ENCODE peak calls at places on chromosome 22, in six cellular contexts. X is H1, M is GM12878, N is HCT116, A is SK-N-SH, H is endothelial cell of umbilical vein. P is an unnamed sample.

GRCh38 chr22:33831207-33831606 is 89.1 kb downstream of the LARGE1 start:
- DNase-seq in N (no peak), X (no peak), A (no peak), M (no peak), H (no peak), P (peak)

GRCh38 chr22:37749223-37749622 is 52.4 kb downstream of the TRIOBP start:
- DNase-seq in H (no peak), A (no peak), M (no peak), N (no peak), X (no peak), P (no peak)

GRCh38 chr22:32698926-32699619 is 102.4 kb upstream of the TIMP3 start:
- DNase-seq in H (no peak), A (no peak), N (no peak), M (no peak), X (no peak), P (no peak)

GRCh38 chr22:36284171-36284571 is 31.2 kb downstream of the APOL1 start:
- DNase-seq in N (no peak), A (peak), M (no peak), H (no peak), X (no peak), P (no peak)

GRCh38 chr22:41366323-41367014 is 15.3 kb upstream of the TEF start:
- DNase-seq in H (no peak), N (no peak), M (no peak), X (no peak), A (no peak), P (no peak)

GRCh38 chr22:36369922-36370781 is 17.6 kb downstream of the MYH9 start:
- DNase-seq in X (no peak), H (peak), N (no peak), M (no peak), A (no peak), P (no peak)

GRCh38 chr22:27461470-27461869 is 340.1 kb downstream of the MN1 start:
- DNase-seq in X (peak), H (no peak), M (no peak), A (no peak), N (no peak), P (peak)

GRCh38 chr22:36745301-36745995 is 30.5 kb downstream of the IFT27 start:
- DNase-seq in N (no peak), H (no peak), A (no peak), M (no peak), X (no peak), P (no peak)

GRCh38 chr22:38236786-38237185 is 35.0 kb downstream of the MAFF start:
- DNase-seq in H (no peak), A (no peak), N (no peak), X (no peak), M (no peak), P (no peak)

GRCh38 chr22:48204296-48204695 is 1441.8 kb downstream of the TBC1D22A start:
- DNase-seq in M (no peak), H (no peak), N (no peak), A (no peak), X (no peak), P (no peak)

GRCh38 chr22:49330421-49331222 is 497.1 kb downstream of the BRD1 start:
- DNase-seq in X (no peak), A (no peak), N (no peak), M (no peak), H (no peak), P (no peak)

GRCh38 chr22:48694296-48694883 is 1133.3 kb downstream of the BRD1 start:
- DNase-seq in N (no peak), M (no peak), X (no peak), H (no peak), A (no peak), P (no peak)

GRCh38 chr22:28949788-28950187 is 66.4 kb downstream of the ZNRF3 start:
- DNase-seq in N (no peak), X (no peak), H (no peak), A (no peak), M (no peak), P (no peak)

GRCh38 chr22:45731041-45731797 is 59.6 kb downstream of the ATXN10 start:
- DNase-seq in N (no peak), M (no peak), H (no peak), A (no peak), X (no peak), P (peak)

GRCh38 chr22:37625737-37626136 is 13.7 kb upstream of the SH3BP1 start:
- DNase-seq in X (no peak), N (no peak), H (no peak), A (no peak), M (no peak), P (no peak)

GRCh38 chr22:38262051-38262795 is 10.6 kb downstream of the TMEM184B start:
- DNase-seq in H (peak), M (no peak), A (peak), X (no peak), N (no peak), P (peak)

GRCh38 chr22:27252282-27253049 is 549.1 kb downstream of the MN1 start:
- DNase-seq in X (no peak), H (peak), A (no peak), M (no peak), N (no peak), P (no peak)

GRCh38 chr22:35455529-35455928 is 55.6 kb downstream of the MCM5 start:
- DNase-seq in M (no peak), A (no peak), H (no peak), X (no peak), N (no peak), P (no peak)

GRCh38 chr22:42294034-42294985 is 23.9 kb upstream of the TCF20 start:
- DNase-seq in X (no peak), A (no peak), N (no peak), H (peak), M (no peak), P (peak)

GRCh38 chr22:27627901-27628300 is 173.7 kb downstream of the MN1 start:
- DNase-seq in A (no peak), X (no peak), M (no peak), N (no peak), H (no peak), P (no peak)

GRCh38 chr22:46068908-46069481 is 81.3 kb upstream of the PPARA start:
- DNase-seq in X (no peak), M (no peak), N (no peak), A (no peak), H (no peak), P (no peak)

GRCh38 chr22:27370281-27370680 is 431.3 kb downstream of the MN1 start:
- DNase-seq in A (no peak), N (no peak), M (no peak), H (no peak), X (no peak), P (no peak)

GRCh38 chr22:32926600-32926999 is 125.1 kb downstream of the TIMP3 start:
- DNase-seq in A (no peak), X (no peak), M (no peak), N (peak), H (no peak), P (peak)

GRCh38 chr22:36910461-36910860 is 3.0 kb upstream of the CSF2RB start:
- DNase-seq in M (no peak), H (no peak), N (no peak), A (no peak), X (no peak), P (no peak)

GRCh38 chr22:35783943-35784614 is 66.4 kb downstream of the APOL5 start:
- DNase-seq in H (no peak), X (no peak), M (no peak), A (no peak), N (no peak), P (no peak)

GRCh38 chr22:32765117-32765618 is 36.3 kb upstream of the TIMP3 start:
- DNase-seq in M (no peak), X (no peak), H (no peak), A (no peak), N (no peak), P (no peak)

GRCh38 chr22:46561435-46561905 is 24.1 kb upstream of the CELSR1 start:
- DNase-seq in N (peak), X (no peak), A (peak), M (peak), H (no peak), P (peak)

GRCh38 chr22:35728639-35729308 is 11.1 kb downstream of the APOL5 start:
- DNase-seq in H (no peak), M (no peak), N (no peak), A (no peak), X (no peak), P (no peak)

GRCh38 chr22:36327922-36328551 is 59.7 kb downstream of the MYH9 start:
- DNase-seq in N (no peak), M (no peak), H (peak), A (no peak), X (no peak), P (no peak)

GRCh38 chr22:33053323-33053722 is 4.9 kb downstream of the SYN3 start:
- DNase-seq in M (no peak), A (no peak), H (no peak), X (no peak), N (no peak), P (no peak)

DNA sequence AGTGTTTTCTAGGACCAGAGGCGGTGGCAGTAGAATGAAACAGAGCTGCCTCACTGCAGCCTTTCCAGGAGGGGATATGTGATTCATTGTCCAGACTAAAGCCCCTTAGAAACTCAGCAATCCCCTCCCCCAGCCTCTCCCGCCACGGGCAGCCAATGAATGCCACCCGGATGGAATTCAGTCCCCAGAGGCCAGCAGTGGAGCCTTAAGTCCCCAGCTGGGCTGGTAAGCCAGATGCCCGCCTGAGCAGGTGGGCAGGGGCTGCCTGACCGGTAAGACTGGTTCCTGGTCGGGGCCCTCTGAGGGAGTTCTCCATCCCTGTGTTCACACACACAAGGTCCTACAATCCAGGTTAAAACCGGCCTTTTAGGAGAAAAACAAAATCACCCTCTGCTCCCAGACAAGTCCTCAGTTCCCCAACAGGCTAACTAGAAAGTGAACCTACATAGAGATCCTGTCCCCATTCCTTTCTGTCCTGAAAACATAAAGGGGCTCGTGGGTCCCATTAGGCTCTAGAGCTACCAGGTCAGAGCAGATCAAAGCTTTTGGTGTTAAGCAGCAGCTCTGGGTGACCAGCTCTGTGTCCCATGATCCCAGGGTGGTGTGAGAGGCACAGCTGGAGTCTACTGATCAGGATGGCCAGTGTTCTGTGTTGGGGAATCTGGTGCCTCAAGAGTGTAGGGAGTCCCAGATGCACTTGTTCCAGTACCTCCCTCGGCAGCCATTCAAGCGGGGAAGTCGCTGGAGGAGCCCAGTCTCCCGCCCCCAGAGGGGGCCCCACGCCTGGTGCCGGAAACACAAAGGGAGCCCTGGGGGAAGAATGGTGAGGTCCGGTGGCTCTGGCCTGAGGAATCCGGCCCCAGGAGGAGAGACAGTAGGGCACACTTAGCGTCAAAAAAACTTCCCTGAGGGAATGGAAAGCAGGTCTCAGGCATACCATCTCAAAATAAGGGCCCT is 2.6 kb downstream of the PATZ1 start:
- DNase-seq in H (peak), N (no peak), M (no peak), X (peak), A (peak), P (peak)
- H3K4me3 ChIP-seq in H (peak), N (peak), M (peak), X (peak), A (peak), P (peak)

GRCh38 chr22:19943665-19944026 is 2.0 kb upstream of the TXNRD2 start:
- DNase-seq in M (no peak), A (peak), N (no peak), X (no peak), H (no peak), P (peak)

GRCh38 chr22:19942071-19942885 is 660 bp upstream of the TXNRD2 start:
- DNase-seq in X (no peak), M (no peak), A (peak), N (no peak), H (peak), P (no peak)

GRCh38 chr22:19942886-19943664 is 1.5 kb upstream of the TXNRD2 start:
- DNase-seq in A (no peak), H (peak), X (no peak), M (no peak), N (no peak), P (no peak)

GRCh38 chr22:19940536-19941364 is 822 bp upstream of the COMT start:
- DNase-seq in N (no peak), X (no peak), H (no peak), M (no peak), A (peak), P (no peak)

GRCh38 chr22:19941365-19942070 is at the start of the genes COMT and TXNRD2:
- DNase-seq in X (no peak), N (no peak), M (no peak), H (peak), A (peak), P (peak)
- TF ChIP-seq POLR2AphosphoS5 in X (no peak), N (peak), M (peak), H (peak), A (peak), P (peak)

DNA sequence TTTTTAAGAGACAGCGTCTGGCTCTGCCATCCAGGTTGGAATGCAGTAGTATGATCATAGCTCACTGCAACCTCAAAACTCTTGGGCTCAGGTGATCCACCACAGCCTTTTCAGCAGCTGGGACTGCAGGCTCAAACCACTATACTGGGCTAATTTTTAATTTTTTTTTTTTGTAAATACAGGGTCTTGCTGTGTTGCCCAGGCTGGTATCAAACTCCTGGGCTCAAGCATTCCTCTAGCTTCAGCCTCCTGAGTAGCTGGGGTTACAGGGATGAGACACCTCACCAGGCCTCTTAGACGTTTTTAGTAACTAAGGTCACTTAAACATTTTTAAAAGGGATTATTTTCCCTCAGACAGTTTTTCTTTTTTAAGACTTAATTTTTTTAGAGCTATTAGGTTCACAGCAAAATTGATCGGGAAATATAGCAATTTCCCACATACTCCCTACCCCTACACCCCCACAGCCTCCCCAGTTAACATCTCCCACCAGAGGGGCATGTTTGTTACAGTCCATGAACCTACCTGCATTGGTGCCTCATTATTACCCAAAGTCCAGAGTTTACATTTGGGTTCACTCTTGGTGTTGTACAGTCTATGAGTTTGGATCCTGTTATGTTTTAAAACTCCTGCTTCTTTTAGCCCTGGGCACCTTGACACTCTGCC is 3.9 kb downstream of the BCR start:
- DNase-seq in A (no peak), M (no peak), H (no peak), N (no peak), X (no peak), P (no peak)
- H3K4me2 ChIP-seq in A (peak), M (peak), H (peak), N (no peak), X (peak), P (peak)

DNA sequence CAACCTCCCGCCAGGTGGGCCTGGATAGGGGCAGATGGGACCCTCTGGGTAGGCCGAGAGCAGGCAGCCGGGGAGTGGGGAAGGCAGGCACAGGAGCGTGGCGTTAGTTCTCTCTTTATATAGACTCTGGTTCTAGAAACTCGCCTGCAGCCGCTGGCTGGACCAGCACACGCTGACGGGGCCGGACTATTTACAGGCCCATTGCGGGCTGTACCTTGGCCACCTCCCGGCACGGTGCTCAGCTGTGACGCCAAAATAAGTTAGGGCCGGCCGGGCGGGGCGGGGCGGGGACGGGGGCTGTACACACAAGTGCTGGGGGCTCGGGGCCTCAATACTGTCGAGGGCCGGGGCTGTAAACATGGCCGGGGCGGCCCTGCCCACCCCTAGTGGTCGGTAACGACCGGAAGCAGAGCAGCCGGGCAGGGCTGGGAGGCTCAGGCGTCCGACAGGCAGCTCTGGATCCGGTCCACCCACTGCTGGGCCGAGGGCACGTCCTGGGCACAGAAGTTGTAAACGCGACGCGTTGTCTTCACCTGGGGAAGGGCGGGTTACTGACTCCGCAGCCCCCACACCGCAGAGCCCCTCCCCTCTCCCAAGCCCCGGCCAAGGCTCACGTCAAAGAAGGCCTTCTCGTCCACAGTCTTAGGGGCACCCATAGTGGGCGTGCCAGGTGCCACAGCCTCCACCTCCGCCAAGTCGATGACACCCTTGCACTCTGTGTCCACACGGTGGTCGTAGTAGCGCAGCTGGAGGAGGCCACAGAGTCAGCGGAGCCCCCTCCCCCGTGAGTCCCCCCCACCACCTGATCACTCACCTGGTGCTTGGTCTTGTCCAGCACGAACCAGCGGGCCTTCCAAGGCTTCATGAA is 27.9 kb downstream of the SBF1 start:
- DNase-seq in X (no peak), A (no peak), H (no peak), M (no peak), N (no peak), P (no peak)
- H3K4me3 ChIP-seq in X (no peak), A (no peak), H (no peak), M (no peak), N (no peak), P (no peak)

GRCh38 chr22:22348127-22348814 is 103.7 kb downstream of the VPREB1 start:
- DNase-seq in X (no peak), A (no peak), H (no peak), N (peak), M (no peak), P (peak)
- TF ChIP-seq POLR2AphosphoS5 in X (no peak), A (no peak), H (no peak), N (no peak), M (no peak), P (no peak)

DNA sequence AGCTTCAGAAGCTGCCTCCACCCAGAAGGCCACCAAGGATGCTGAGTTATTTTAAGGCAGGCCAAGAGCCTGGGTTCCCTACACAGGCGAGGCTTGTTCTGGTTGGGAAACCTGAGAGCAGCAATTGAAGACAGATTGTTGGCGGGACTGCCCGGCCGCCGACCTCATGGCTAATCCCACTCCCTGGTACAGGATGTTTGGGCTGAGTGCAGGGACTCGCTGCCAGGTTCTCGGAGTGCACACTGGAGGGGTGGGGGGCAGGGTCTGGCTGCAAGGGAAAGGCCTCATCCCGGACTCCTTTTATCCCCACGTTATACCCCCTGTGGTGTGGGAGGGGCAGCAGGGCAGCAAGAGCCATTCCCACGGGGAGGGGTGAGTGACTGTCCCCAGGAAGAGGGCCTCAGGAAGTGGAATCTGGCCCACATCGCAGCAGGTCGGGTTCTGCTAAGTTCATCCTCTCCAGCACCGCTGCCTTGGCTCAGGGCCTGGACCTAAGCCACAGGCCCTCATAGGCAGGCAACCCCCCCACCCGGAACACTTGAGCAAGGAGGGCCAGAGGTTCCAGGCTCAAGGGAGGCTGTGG is 43.5 kb upstream of the PRR5 start:
- DNase-seq in N (no peak), H (peak), X (no peak), M (no peak), A (peak), P (no peak)
- H3K4me2 ChIP-seq in N (no peak), H (no peak), X (no peak), M (no peak), A (no peak), P (no peak)

GRCh38 chr22:40107756-40108437 is 69.8 kb upstream of the TNRC6B start:
- DNase-seq in X (no peak), H (no peak), N (no peak), A (no peak), M (no peak), P (no peak)
- H3K4me3 ChIP-seq in X (no peak), H (peak), N (no peak), A (no peak), M (no peak), P (no peak)

GRCh38 chr22:17789379-17790200 is 15.3 kb upstream of the BID start:
- DNase-seq in H (no peak), N (no peak), X (no peak), M (no peak), A (no peak), P (no peak)

GRCh38 chr22:17786435-17787158 is 12.3 kb upstream of the BID start:
- DNase-seq in X (no peak), M (no peak), N (no peak), H (peak), A (no peak), P (peak)

GRCh38 chr22:17788528-17789378 is 14.5 kb upstream of the BID start:
- DNase-seq in M (no peak), N (no peak), X (no peak), H (no peak), A (no peak), P (peak)

GRCh38 chr22:17787159-17788022 is 13.1 kb upstream of the BID start:
- DNase-seq in X (no peak), M (no peak), N (no peak), H (no peak), A (no peak), P (no peak)

GRCh38 chr22:17788023-17788330 is 13.7 kb upstream of the BID start:
- DNase-seq in N (no peak), X (no peak), H (no peak), M (no peak), A (no peak), P (no peak)
- TF ChIP-seq POLR2AphosphoS5 in N (no peak), X (no peak), H (no peak), M (no peak), A (no peak), P (no peak)

GRCh38 chr22:24208012-24208749 is 26.9 kb downstream of the SUSD2 start:
- DNase-seq in N (peak), X (no peak), A (peak), M (no peak), H (peak), P (no peak)
- H3K4me2 ChIP-seq in N (peak), X (no peak), A (peak), M (no peak), H (peak), P (no peak)

P was measured in GM23338.